ENCODE peak calls at places on chromosomes 13 and 19, in five cellular contexts. K is K562; G is ascending aorta; D is AG10803; R is effector memory CD4-positive, alpha-beta T cell. E is an unnamed sample.
A peak's percentile ranks its signal among the peaks of the same experiment; 100 is the strongest.

GRCh38 chr19:45542234-45542668 is 35.0 kb downstream of the VASP start:
- DNase-seq in K (no peak), D (no peak), R (no peak), G (no peak), E (no peak)

GRCh38 chr19:3509566-3509989 is 3.5 kb downstream of the FZR1 start:
- DNase-seq in R (no peak), D (peak; percentile 33), K (no peak), G (no peak), E (no peak)

GRCh38 chr13:67366533-67366932 is 136.4 kb upstream of the PCDH9 start:
- DNase-seq in K (no peak), D (peak; percentile 5), R (no peak), G (no peak), E (no peak)

GRCh38 chr19:12880551-12881171 is 588 bp downstream of the DNASE2 start:
- DNase-seq in K (no peak), R (no peak), G (no peak), D (no peak), E (no peak)

GRCh38 chr13:101204270-101205011 is 211.9 kb downstream of the NALCN start:
- DNase-seq in D (peak; percentile 20), R (no peak), K (no peak), G (no peak), E (no peak)

GRCh38 chr13:95676100-95676774 is 702 bp upstream of the DNAJC3 start:
- DNase-seq in R (no peak), G (no peak), K (no peak), D (peak; percentile 41), E (no peak)

GRCh38 chr19:54207908-54208783 is 7.5 kb downstream of the RPS9 start:
- DNase-seq in D (peak; percentile 58), R (no peak), K (peak; percentile 44), G (peak; percentile 59), E (peak; percentile 75)

GRCh38 chr19:17454579-17454978 is 6.1 kb upstream of the TMEM221 start:
- DNase-seq in R (no peak), D (no peak), G (no peak), K (no peak), E (no peak)

GRCh38 chr19:53507523-53508442 is 30.2 kb upstream of the ZNF331 start:
- DNase-seq in G (no peak), K (no peak), D (no peak), R (no peak), E (no peak)

GRCh38 chr13:30843548-30843947 is 62.5 kb upstream of the MEDAG start:
- DNase-seq in K (no peak), R (no peak), D (no peak), G (no peak), E (no peak)

GRCh38 chr13:76853481-76853880 is 32.7 kb downstream of the KCTD12 start:
- DNase-seq in G (no peak), R (no peak), D (no peak), K (no peak), E (no peak)

GRCh38 chr13:48403151-48403631 is 9.7 kb downstream of the LPAR6 start:
- DNase-seq in R (no peak), K (no peak), D (peak; percentile 37), G (no peak), E (no peak)

GRCh38 chr13:113500530-113501265 is 10.2 kb upstream of the DCUN1D2 start:
- DNase-seq in D (no peak), G (no peak), K (no peak), R (no peak), E (no peak)

GRCh38 chr13:30934381-30934780 is 1.9 kb downstream of the TEX26 start:
- DNase-seq in R (no peak), D (no peak), G (no peak), K (no peak), E (no peak)

GRCh38 chr13:24995225-24995804 is 100.6 kb upstream of the PABPC3 start:
- DNase-seq in K (peak; percentile 37), D (peak; percentile 86), G (no peak), R (no peak), E (peak; percentile 43)

GRCh38 chr13:81442904-81443303 is 1102.0 kb upstream of the SPRY2 start:
- DNase-seq in G (no peak), R (no peak), K (no peak), D (no peak), E (no peak)

GRCh38 chr19:31461814-31462539 is 112.7 kb upstream of the TSHZ3 start:
- DNase-seq in K (no peak), G (no peak), R (no peak), D (no peak), E (no peak)

GRCh38 chr19:50896591-50897190 is 14.5 kb downstream of the KLK4 start:
- DNase-seq in G (no peak), K (peak; percentile 50), D (peak; percentile 24), R (no peak), E (no peak)

GRCh38 chr13:29472317-29472961 is 123.0 kb downstream of the SLC7A1 start:
- DNase-seq in K (peak; percentile 50), D (peak; percentile 61), R (no peak), G (no peak), E (no peak)

GRCh38 chr13:60111726-60112125 is 52.0 kb downstream of the DIAPH3 start:
- DNase-seq in D (peak; percentile 59), G (no peak), R (no peak), K (no peak), E (no peak)

GRCh38 chr13:58369941-58370340 is 738.4 kb downstream of the PCDH17 start:
- DNase-seq in R (no peak), G (no peak), K (no peak), D (no peak), E (no peak)

GRCh38 chr13:41332829-41333228 is 21.8 kb downstream of the NAA16 start:
- DNase-seq in K (no peak), G (no peak), D (no peak), R (no peak), E (no peak)

GRCh38 chr13:113998781-113999617 is 25.1 kb upstream of the C13orf46 start:
- DNase-seq in K (no peak), D (no peak), G (no peak), R (no peak), E (no peak)

GRCh38 chr19:6765738-6766356 is 1.4 kb downstream of the SH2D3A start:
- DNase-seq in R (no peak), G (no peak), D (no peak), K (no peak), E (no peak)

GRCh38 chr19:6767357-6768235 is at the start of gene SH2D3A:
- DNase-seq in R (peak; percentile 96), K (peak; percentile 97), D (no peak), G (peak; percentile 24), E (no peak)

GRCh38 chr19:6766357-6767080 is 716 bp downstream of the SH2D3A start:
- DNase-seq in K (no peak), G (no peak), R (no peak), D (no peak), E (no peak)

GRCh38 chr19:6768236-6768785 is 1.1 kb upstream of the SH2D3A start:
- DNase-seq in G (no peak), R (no peak), D (no peak), K (no peak), E (no peak)

DNA sequence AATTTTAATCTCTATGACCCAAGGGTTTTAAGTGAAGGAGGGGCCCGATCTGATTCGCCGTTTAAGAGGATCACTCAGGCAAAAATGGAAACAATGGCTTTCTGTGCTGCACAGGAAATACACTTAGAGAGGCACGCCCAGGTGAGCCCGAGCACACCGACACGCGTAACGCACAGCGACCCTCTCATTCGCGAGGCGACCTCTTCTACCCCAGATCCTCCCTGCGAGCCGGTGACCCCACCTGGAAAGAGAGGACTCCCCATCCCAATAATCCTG is 216 bp downstream of the SH2D3A start:
- DNase-seq in R (no peak), K (no peak), G (no peak), D (no peak), E (no peak)
- H3K4me3 ChIP-seq in R (peak overlapping the region; percentile 67), K (peak overlapping the region; percentile 64), G (peak overlapping the region; percentile 27), D (no peak overlapping the region), E (peak overlapping the region; percentile 31)

DNA sequence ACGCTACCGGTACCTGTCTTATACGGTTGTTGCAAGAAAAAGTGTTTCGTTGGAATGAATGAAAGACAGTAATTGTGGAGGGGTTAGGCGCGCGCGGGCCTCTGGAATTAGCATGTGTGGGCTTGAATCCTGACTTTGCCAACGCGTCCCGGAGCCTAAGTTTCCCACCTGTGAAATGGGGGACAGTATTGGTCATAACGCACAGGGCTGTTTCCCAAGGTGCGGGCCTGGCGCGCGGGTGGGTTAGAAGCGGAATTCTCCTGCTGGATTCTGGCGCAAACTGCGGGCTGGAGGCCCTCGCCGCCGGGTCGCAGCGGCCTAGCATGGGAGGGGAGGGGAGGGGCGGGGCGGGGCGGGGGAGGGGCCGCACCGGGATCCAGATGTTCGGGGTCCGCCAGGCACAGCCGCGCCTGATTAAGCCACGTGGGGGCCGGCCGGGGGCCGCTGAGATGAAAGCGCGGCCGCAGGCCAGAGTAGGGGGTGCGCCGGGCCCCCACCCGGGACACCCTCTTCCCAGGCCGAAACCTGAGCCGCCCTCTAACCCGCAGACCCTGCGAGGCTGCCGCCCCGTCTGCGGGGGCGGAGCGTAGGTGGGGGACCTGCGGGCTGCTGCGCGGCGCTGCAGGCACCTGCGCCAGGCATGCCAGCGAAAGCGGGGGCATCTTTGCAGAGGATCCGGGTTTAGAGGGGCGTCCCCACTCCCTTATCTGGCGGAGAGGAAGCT is 1.2 kb upstream of the TMEM59L start:
- DNase-seq in K (peak; percentile 71), R (no peak), D (no peak), G (no peak), E (no peak)
- H3K4me3 ChIP-seq in K (no peak overlapping the region), R (peak overlapping the region; percentile 62), D (no peak overlapping the region), G (peak overlapping the region; percentile 62), E (no peak overlapping the region)

GRCh38 chr19:20607943-20608342 is 42.4 kb upstream of the ZNF737 start:
- DNase-seq in R (no peak), K (no peak), D (no peak), G (no peak), E (no peak)
- H3K4me3 ChIP-seq in R (no peak overlapping the region), K (no peak overlapping the region), D (no peak overlapping the region), G (no peak overlapping the region), E (no peak overlapping the region)

GRCh38 chr13:110521946-110522345 is 39.6 kb downstream of the RAB20 start:
- DNase-seq in K (no peak), D (no peak), R (no peak), G (no peak), E (no peak)

GRCh38 chr13:110525328-110526319 is 35.9 kb downstream of the RAB20 start:
- DNase-seq in K (no peak), G (no peak), R (no peak), D (no peak), E (no peak)

GRCh38 chr13:110523838-110524237 is 37.7 kb downstream of the RAB20 start:
- DNase-seq in R (no peak), G (no peak), D (no peak), K (no peak), E (no peak)

GRCh38 chr13:110523180-110523579 is 38.3 kb downstream of the RAB20 start:
- DNase-seq in G (no peak), K (no peak), D (no peak), R (no peak), E (no peak)

DNA sequence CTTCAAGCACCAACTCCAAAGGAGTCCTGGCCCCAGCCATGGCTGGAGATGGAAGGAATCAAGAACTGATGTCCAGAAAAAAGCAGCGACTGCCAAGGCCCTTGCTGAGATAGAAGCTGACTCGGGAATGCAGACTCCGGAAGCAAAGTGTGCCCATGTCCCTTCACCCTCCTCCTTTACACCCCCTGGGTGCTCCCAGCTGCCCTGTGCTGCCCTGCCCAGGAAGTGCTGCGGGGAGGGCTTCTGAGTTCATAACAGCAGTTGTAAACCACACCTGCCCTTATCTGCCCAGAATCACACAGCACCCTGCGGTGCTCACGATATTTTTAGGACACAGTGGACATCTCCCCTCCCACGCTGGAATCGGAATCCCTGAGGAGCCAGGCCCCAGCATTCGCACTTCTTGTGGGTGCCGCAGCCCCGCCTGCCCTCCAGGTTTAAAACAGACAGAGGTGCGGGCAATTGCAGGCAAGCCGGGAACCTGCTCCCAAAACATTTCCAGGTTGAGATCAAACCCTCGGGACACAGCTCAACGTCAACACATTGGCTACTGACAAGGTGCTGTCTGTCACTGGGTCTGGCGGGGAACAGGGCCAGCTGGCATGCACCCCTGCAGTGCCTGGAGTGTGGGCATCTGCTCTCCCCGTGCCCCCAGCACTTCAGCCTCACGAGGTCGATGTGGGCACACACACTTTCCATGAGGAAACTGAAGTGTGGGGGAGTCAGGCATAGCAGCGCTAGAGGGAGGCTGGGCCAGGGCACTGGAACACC is 36.9 kb downstream of the RAB20 start:
- DNase-seq in G (no peak), R (no peak), D (no peak), K (peak; percentile 21), E (no peak)
- H3K4me3 ChIP-seq in G (peak overlapping the region; percentile 9), R (no peak overlapping the region), D (no peak overlapping the region), K (no peak overlapping the region), E (no peak overlapping the region)